ENCODE peak calls at places on chromosomes 16 and 17, in four cellular contexts. E is heart right ventricle, V is endothelial cell, F is GM23248. J is an unnamed sample.
A peak's percentile ranks its signal among the peaks of the same experiment; 100 is the strongest.

GRCh38 chr17:41779954-41780353 is 6.6 kb downstream of the JUP start:
- DNase-seq in F (no peak), V (no peak), E (no peak), J (no peak)

GRCh38 chr16:56994311-56994710 is 5.0 kb downstream of the NLRC5 start:
- DNase-seq in E (no peak), F (no peak), V (no peak), J (no peak)

GRCh38 chr17:7004398-7005253 is 7.8 kb upstream of the RNASEK start:
- DNase-seq in V (peak; percentile 59), F (peak; percentile 74), E (peak; percentile 36), J (peak; percentile 70)

GRCh38 chr17:1412185-1413110 is 12.4 kb upstream of the YWHAE start:
- DNase-seq in V (no peak), E (no peak), F (no peak), J (no peak)

GRCh38 chr17:47895254-47895855 is 681 bp upstream of the SP2 start:
- DNase-seq in F (peak; percentile 76), E (no peak), V (no peak), J (peak; percentile 49)

GRCh38 chr16:22890976-22891375 is 77.0 kb downstream of the HS3ST2 start:
- DNase-seq in F (no peak), E (no peak), V (no peak), J (no peak)

GRCh38 chr17:8905256-8905778 is 37.8 kb upstream of the PIK3R6 start:
- DNase-seq in E (no peak), V (no peak), F (no peak), J (no peak)

GRCh38 chr17:79144090-79144610 is 69.5 kb downstream of the ENGASE start:
- DNase-seq in V (no peak), E (no peak), F (no peak), J (no peak)

GRCh38 chr17:1029196-1029911 is 32.4 kb downstream of the TIMM22 start:
- DNase-seq in F (peak; percentile 87), V (no peak), E (no peak), J (no peak)

J was measured in NCI-H146.